ENCODE peak calls at places on chromosome 21, in five cellular contexts. Q, X, C, D and S are unnamed samples.
A peak's percentile ranks its signal among the peaks of the same experiment; 100 is the strongest.

GRCh38 chr21:25708467-25709065 is 26.1 kb downstream of the ATP5PF start:
- DNase-seq in Q (peak; percentile 49), X (peak; percentile 39), C (peak; percentile 18), D (no peak), S (peak; percentile 47)

GRCh38 chr21:43345746-43346409 is 81.1 kb downstream of the SIK1 start:
- DNase-seq in D (no peak), X (no peak), C (peak; percentile 66), Q (peak; percentile 51), S (no peak)

GRCh38 chr21:32570456-32570855 is 14.9 kb downstream of the TCP10L start:
- DNase-seq in D (no peak), C (no peak), X (no peak), Q (no peak), S (no peak)

GRCh38 chr21:35721701-35722100 is 338.6 kb downstream of the SETD4 start:
- DNase-seq in D (no peak), C (no peak), Q (no peak), X (no peak), S (no peak)

GRCh38 chr21:20424943-20425342 is 573.3 kb upstream of the NCAM2 start:
- DNase-seq in D (no peak), Q (no peak), C (no peak), X (no peak), S (no peak)

GRCh38 chr21:43916691-43917514 is 51.9 kb downstream of the AGPAT3 start:
- DNase-seq in Q (peak; percentile 84), D (peak; percentile 71), C (no peak), X (no peak), S (no peak)

GRCh38 chr21:43745772-43746517 is 27.0 kb downstream of the PDXK start:
- DNase-seq in D (no peak), C (no peak), X (no peak), Q (no peak), S (no peak)

GRCh38 chr21:44602474-44602871 is 2.1 kb downstream of the KRTAP10-7 start:
- DNase-seq in X (no peak), Q (no peak), D (no peak), C (no peak), S (peak; percentile 44)

GRCh38 chr21:39845581-39846130 is 21.6 kb upstream of the PCP4 start:
- DNase-seq in C (no peak), D (no peak), X (no peak), Q (no peak), S (no peak)

GRCh38 chr21:15793547-15794235 is 63.9 kb downstream of the USP25 start:
- DNase-seq in C (no peak), Q (no peak), X (no peak), D (no peak), S (no peak)

GRCh38 chr21:32771134-32771523 is 426 bp downstream of the PAXBP1 start:
- DNase-seq in D (no peak), X (peak; percentile 65), Q (peak; percentile 77), C (peak; percentile 33), S (peak; percentile 80)

DNA sequence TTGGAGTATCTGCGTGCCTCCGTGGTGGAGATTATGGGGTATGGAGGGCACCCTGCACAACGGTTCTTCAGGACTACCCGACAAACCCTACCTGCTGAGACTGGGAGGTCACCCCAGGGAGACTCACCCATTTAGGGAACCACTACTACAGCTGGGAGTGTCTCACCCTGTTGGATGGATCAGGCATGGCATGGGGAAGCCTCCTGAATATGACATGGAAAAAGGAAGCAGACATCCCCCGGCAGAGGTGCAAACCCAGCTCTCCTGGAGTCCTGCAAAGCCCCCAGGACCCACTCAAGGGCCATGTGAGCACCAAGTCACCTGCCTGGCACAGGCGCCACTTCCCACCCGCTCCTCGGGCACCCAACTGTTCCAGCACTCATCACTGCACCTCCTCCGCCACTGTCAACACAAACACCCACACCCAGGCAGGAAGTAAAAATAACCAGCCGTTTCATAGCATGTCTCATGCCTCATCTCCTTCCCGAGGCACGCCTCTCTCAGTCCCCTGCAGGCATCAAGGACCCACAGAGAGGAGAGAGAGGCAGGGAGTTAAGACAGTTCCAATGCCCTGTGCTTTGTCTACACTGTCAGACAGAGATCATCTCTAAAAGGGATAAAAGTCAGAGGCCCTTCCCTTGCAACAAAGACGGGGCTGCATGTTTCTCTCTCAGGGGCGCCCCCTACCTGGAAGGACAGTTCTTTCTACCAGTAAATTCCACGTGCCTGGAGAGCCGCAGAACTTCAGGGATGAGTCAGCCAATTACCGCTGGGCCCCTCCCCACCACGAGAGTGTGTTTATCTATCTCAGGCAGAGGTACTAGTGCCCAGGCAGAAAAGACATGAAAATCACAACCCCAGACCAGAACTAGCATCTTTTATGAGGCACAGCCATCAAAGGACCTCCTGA is 150.1 kb upstream of the SOD1 start:
- DNase-seq in C (peak; percentile 18), D (peak; percentile 41), Q (peak; percentile 83), X (peak; percentile 81), S (no peak)
- TF ChIP-seq FOXM1 in C (no peak), D (no peak), Q (no peak), X (no peak), S (no peak)

GRCh38 chr21:28311776-28312175 is 680.9 kb downstream of the LTN1 start:
- DNase-seq in Q (no peak), D (no peak), C (no peak), X (no peak), S (no peak)
- TF ChIP-seq FOXM1 in Q (no peak), D (no peak), C (no peak), X (no peak), S (no peak)

GRCh38 chr21:29311802-29312201 is 13.1 kb downstream of the BACH1 start:
- DNase-seq in D (no peak), X (no peak), C (no peak), Q (no peak), S (no peak)

GRCh38 chr21:29306920-29307319 is 8.2 kb downstream of the BACH1 start:
- DNase-seq in D (no peak), X (no peak), Q (no peak), C (no peak), S (no peak)

GRCh38 chr21:29308456-29308783 is 9.7 kb downstream of the BACH1 start:
- DNase-seq in C (no peak), X (no peak), D (no peak), Q (no peak), S (no peak)

GRCh38 chr21:29307718-29308455 is 9.2 kb downstream of the BACH1 start:
- DNase-seq in D (no peak), Q (no peak), C (no peak), X (no peak), S (no peak)

DNA sequence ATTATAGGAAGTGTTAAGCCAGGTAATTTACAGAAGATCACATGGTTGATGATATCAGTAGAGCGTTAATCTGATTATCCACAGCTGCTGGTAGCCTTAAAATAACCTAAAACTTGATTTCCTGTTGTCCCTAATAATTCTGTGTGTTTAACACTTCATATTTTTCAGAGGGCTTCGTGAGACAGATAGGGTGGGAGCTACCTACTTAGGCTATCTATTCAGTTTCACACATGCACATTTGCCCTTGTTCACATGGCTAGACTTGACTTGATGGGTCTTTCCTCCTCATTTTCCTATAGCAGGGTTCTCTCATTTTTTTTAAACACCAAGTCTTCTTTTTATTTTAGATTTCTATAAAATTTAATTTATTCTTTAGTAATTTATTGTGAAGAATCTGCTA is 11.0 kb downstream of the BACH1 start:
- DNase-seq in D (no peak), X (no peak), Q (no peak), C (no peak), S (no peak)
- TF ChIP-seq FOXM1 in D (no peak), X (no peak), Q (no peak), C (no peak), S (no peak)

GRCh38 chr21:41993744-41994143 is 16.4 kb downstream of the ZBTB21 start:
- DNase-seq in X (no peak), Q (no peak), C (no peak), D (no peak), S (no peak)
- TF ChIP-seq FOXM1 in X (no peak), Q (no peak), C (no peak), D (no peak), S (no peak)